ENCODE peak calls at places on chromosomes 1 and 21, in four cellular contexts. I, X, S and U are unnamed samples.
A peak's percentile ranks its signal among the peaks of the same experiment; 100 is the strongest.

GRCh38 chr1:210159206-210159605 is 73.4 kb upstream of the SERTAD4 start:
- DNase-seq in I (no peak), X (no peak), S (no peak), U (no peak)

GRCh38 chr1:163168053-163168452 is 34.7 kb downstream of the RGS5 start:
- DNase-seq in S (no peak), X (peak; percentile 97), I (peak; percentile 98), U (peak; percentile 99)

GRCh38 chr1:967466-968343 is 1.4 kb downstream of the PLEKHN1 start:
- DNase-seq in I (no peak), X (no peak), S (no peak), U (no peak)

GRCh38 chr1:234544094-234544579 is 65.2 kb upstream of the TARBP1 start:
- DNase-seq in S (no peak), X (peak; percentile 92), I (peak; percentile 93), U (peak; percentile 95)

GRCh38 chr1:63873751-63874150 is 99.9 kb downstream of the ROR1 start:
- DNase-seq in X (no peak), S (no peak), I (peak; percentile 76), U (no peak)

GRCh38 chr1:209422281-209422680 is 161.2 kb upstream of the CAMK1G start:
- DNase-seq in X (no peak), I (no peak), S (no peak), U (no peak)

GRCh38 chr1:212782422-212783154 is 9.0 kb downstream of the NSL1 start:
- DNase-seq in I (peak; percentile 45), S (no peak), X (no peak), U (no peak)

GRCh38 chr1:67889940-67890567 is 56.8 kb upstream of the GNG12 start:
- DNase-seq in I (peak; percentile 95), X (peak; percentile 69), S (no peak), U (peak; percentile 85)

GRCh38 chr1:24724345-24725208 is 20.7 kb upstream of the CLIC4 start:
- DNase-seq in S (no peak), X (no peak), I (peak; percentile 78), U (no peak)

GRCh38 chr21:45319461-45320211 is 31.9 kb upstream of the POFUT2 start:
- DNase-seq in S (no peak), I (peak; percentile 68), X (peak; percentile 66), U (no peak)

GRCh38 chr1:25061596-25061995 is 131.5 kb upstream of the RUNX3 start:
- DNase-seq in S (no peak), I (no peak), X (no peak), U (no peak)

GRCh38 chr21:16913010-16913409 is 599.8 kb upstream of the CXADR start:
- DNase-seq in I (no peak), X (no peak), S (no peak), U (no peak)

GRCh38 chr1:172287207-172287606 is 133.3 kb upstream of the C1orf105 start:
- DNase-seq in X (no peak), I (peak; percentile 85), S (no peak), U (no peak)

GRCh38 chr1:2232255-2232915 is 4.3 kb downstream of the SKI start:
- DNase-seq in X (no peak), S (no peak), I (no peak), U (no peak)

GRCh38 chr1:160711528-160712311 is at the start of gene CD48:
- DNase-seq in X (no peak), S (no peak), I (no peak), U (no peak)